ENCODE peak calls at places on chromosomes 11 and 22, in eight cellular contexts. One of them, this sample, is unnamed.

GRCh38 chr11:17734418-17734911 is at the start of gene KCNC1:
- DNase-seq in body of pancreas: peak
- DNase-seq in stomach: no peak
- DNase-seq in ovary: peak
- DNase-seq in H54: no peak
- DNase-seq in IMR-90: peak
- DNase-seq in A549: peak
- DNase-seq in K562: peak
- DNase-seq in this sample: no peak

GRCh38 chr22:46673205-46673604 is 53.0 kb downstream of the GRAMD4 start:
- DNase-seq in H54: no peak
- DNase-seq in K562: no peak
- DNase-seq in body of pancreas: no peak
- DNase-seq in ovary: no peak
- DNase-seq in IMR-90: no peak
- DNase-seq in stomach: no peak
- DNase-seq in A549: no peak
- DNase-seq in this sample: no peak

GRCh38 chr11:76030973-76031590 is 175.2 kb downstream of the WNT11 start:
- DNase-seq in H54: no peak
- DNase-seq in body of pancreas: no peak
- DNase-seq in IMR-90: no peak
- DNase-seq in stomach: no peak
- DNase-seq in A549: no peak
- DNase-seq in K562: no peak
- DNase-seq in ovary: no peak
- DNase-seq in this sample: no peak

GRCh38 chr11:2427721-2428321 is 16.5 kb downstream of the TRPM5 start:
- DNase-seq in body of pancreas: no peak
- DNase-seq in K562: no peak
- DNase-seq in stomach: no peak
- DNase-seq in ovary: no peak
- DNase-seq in IMR-90: no peak
- DNase-seq in A549: no peak
- DNase-seq in H54: no peak
- DNase-seq in this sample: no peak

GRCh38 chr22:28018461-28018927 is 99.4 kb upstream of the PITPNB start:
- DNase-seq in stomach: peak
- DNase-seq in K562: no peak
- DNase-seq in body of pancreas: peak
- DNase-seq in A549: no peak
- DNase-seq in H54: no peak
- DNase-seq in IMR-90: no peak
- DNase-seq in ovary: peak
- DNase-seq in this sample: no peak

GRCh38 chr11:3605721-3606324 is 36.0 kb downstream of the ART5 start:
- DNase-seq in IMR-90: no peak
- DNase-seq in stomach: peak
- DNase-seq in A549: no peak
- DNase-seq in body of pancreas: no peak
- DNase-seq in ovary: no peak
- DNase-seq in K562: no peak
- DNase-seq in H54: no peak
- DNase-seq in this sample: no peak

GRCh38 chr11:10327254-10327653 is 22.4 kb downstream of the ADM start:
- DNase-seq in stomach: no peak
- DNase-seq in ovary: no peak
- DNase-seq in H54: no peak
- DNase-seq in body of pancreas: no peak
- DNase-seq in K562: peak
- DNase-seq in A549: no peak
- DNase-seq in IMR-90: peak
- DNase-seq in this sample: peak

GRCh38 chr22:23204541-23205157 is 24.3 kb downstream of the BCR start:
- DNase-seq in body of pancreas: peak
- DNase-seq in H54: no peak
- DNase-seq in IMR-90: no peak
- DNase-seq in ovary: peak
- DNase-seq in K562: no peak
- DNase-seq in stomach: peak
- DNase-seq in A549: no peak
- DNase-seq in this sample: no peak

GRCh38 chr22:20115691-20116375 is at the start of gene RANBP1:
- DNase-seq in ovary: no peak
- DNase-seq in A549: no peak
- DNase-seq in K562: peak
- DNase-seq in H54: no peak
- DNase-seq in IMR-90: no peak
- DNase-seq in body of pancreas: no peak
- DNase-seq in stomach: no peak
- DNase-seq in this sample: no peak
- TF ChIP-seq POLR2A in ovary: no peak
- TF ChIP-seq POLR2A in A549: no peak
- TF ChIP-seq POLR2A in K562: no peak
- TF ChIP-seq POLR2A in H54: no peak
- TF ChIP-seq POLR2A in IMR-90: no peak
- TF ChIP-seq POLR2A in body of pancreas: no peak
- TF ChIP-seq POLR2A in stomach: no peak
- TF ChIP-seq POLR2A in this sample: no peak

DNA sequence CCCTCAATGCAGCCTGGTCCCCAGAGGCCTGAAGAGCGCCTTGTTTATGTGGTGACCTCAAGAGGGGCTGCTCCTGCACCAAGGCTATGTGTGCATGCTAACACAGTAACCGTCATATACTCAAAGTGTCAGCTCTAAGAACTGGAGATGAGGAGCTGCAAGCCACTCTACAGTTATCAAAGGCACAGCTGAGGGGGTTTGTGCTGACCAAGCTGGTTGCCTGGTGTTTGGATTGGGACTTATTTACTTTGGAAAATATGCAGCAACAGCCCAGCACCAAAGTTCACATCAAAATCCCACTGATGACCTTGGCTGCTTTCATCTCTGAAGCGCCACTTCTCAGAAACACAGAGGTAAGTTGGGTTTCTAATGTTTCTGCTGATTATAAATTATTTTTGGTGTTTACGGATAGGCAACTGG is at the start of gene SERPIND1:
- DNase-seq in body of pancreas: no peak
- DNase-seq in stomach: no peak
- DNase-seq in H54: no peak
- DNase-seq in K562: no peak
- DNase-seq in IMR-90: no peak
- DNase-seq in ovary: no peak
- DNase-seq in A549: no peak
- DNase-seq in this sample: no peak
- TF ChIP-seq POLR2A in body of pancreas: no peak
- TF ChIP-seq POLR2A in stomach: no peak
- TF ChIP-seq POLR2A in H54: no peak
- TF ChIP-seq POLR2A in K562: no peak
- TF ChIP-seq POLR2A in IMR-90: no peak
- TF ChIP-seq POLR2A in ovary: no peak
- TF ChIP-seq POLR2A in A549: no peak
- TF ChIP-seq POLR2A in this sample: no peak

GRCh38 chr11:45270946-45271345 is 15.2 kb downstream of the SYT13 start:
- DNase-seq in stomach: no peak
- DNase-seq in A549: no peak
- DNase-seq in ovary: no peak
- DNase-seq in IMR-90: no peak
- DNase-seq in body of pancreas: no peak
- DNase-seq in H54: no peak
- DNase-seq in K562: no peak
- DNase-seq in this sample: no peak
- TF ChIP-seq POLR2A in stomach: no peak
- TF ChIP-seq POLR2A in A549: no peak
- TF ChIP-seq POLR2A in ovary: no peak
- TF ChIP-seq POLR2A in IMR-90: no peak
- TF ChIP-seq POLR2A in body of pancreas: no peak
- TF ChIP-seq POLR2A in H54: no peak
- TF ChIP-seq POLR2A in K562: no peak
- TF ChIP-seq POLR2A in this sample: no peak

DNA sequence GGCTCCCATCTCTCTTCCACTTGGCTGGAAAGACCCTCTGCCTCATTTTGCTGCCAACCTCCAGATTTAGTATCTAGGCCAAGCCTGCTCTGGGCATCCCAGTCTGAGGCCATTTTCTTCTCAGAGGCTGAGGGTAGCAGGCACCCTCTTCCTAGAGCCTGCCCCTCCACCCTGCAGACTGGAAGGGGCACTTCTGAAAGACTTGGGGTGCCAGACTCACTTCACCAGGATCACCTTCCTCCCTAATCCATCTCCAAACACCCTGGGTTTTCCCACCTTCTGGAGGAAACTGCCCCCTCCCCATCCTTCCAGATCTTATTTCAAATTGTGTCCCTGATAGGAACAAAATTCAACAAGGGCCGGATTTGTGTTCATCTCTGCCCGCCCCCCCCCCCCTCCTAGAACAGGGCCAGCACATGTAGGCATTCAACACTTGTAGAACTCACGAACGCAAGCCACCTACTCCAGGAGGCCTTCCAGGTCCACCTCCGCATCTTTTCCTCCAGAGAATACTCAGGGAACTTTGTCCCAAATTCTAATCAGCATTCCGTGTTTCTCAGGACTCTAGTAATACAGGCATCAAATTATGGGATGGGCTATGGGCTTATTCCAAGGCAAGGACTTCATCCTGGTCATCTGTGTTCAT is 785 bp downstream of the UBE2L6 start:
- DNase-seq in stomach: no peak
- DNase-seq in IMR-90: no peak
- DNase-seq in ovary: no peak
- DNase-seq in A549: no peak
- DNase-seq in H54: no peak
- DNase-seq in K562: no peak
- DNase-seq in body of pancreas: no peak
- DNase-seq in this sample: peak
- TF ChIP-seq POLR2A in stomach: no peak
- TF ChIP-seq POLR2A in IMR-90: no peak
- TF ChIP-seq POLR2A in ovary: no peak
- TF ChIP-seq POLR2A in A549: no peak
- TF ChIP-seq POLR2A in H54: no peak
- TF ChIP-seq POLR2A in K562: no peak
- TF ChIP-seq POLR2A in body of pancreas: no peak
- TF ChIP-seq POLR2A in this sample: no peak

GRCh38 chr11:62137276-62137861 is 13.6 kb downstream of the INCENP start:
- DNase-seq in body of pancreas: no peak
- DNase-seq in IMR-90: no peak
- DNase-seq in ovary: no peak
- DNase-seq in K562: no peak
- DNase-seq in A549: no peak
- DNase-seq in stomach: no peak
- DNase-seq in H54: no peak
- DNase-seq in this sample: peak
- TF ChIP-seq POLR2A in body of pancreas: no peak
- TF ChIP-seq POLR2A in IMR-90: no peak
- TF ChIP-seq POLR2A in ovary: no peak
- TF ChIP-seq POLR2A in K562: no peak
- TF ChIP-seq POLR2A in A549: no peak
- TF ChIP-seq POLR2A in stomach: no peak
- TF ChIP-seq POLR2A in H54: no peak
- TF ChIP-seq POLR2A in this sample: no peak

GRCh38 chr11:64876226-64876750 is 2.1 kb downstream of the EHD1 start:
- DNase-seq in H54: no peak
- DNase-seq in K562: no peak
- DNase-seq in A549: no peak
- DNase-seq in stomach: no peak
- DNase-seq in IMR-90: no peak
- DNase-seq in body of pancreas: no peak
- DNase-seq in ovary: no peak
- DNase-seq in this sample: peak
- TF ChIP-seq POLR2A in H54: no peak
- TF ChIP-seq POLR2A in K562: no peak
- TF ChIP-seq POLR2A in A549: no peak
- TF ChIP-seq POLR2A in stomach: no peak
- TF ChIP-seq POLR2A in IMR-90: no peak
- TF ChIP-seq POLR2A in body of pancreas: no peak
- TF ChIP-seq POLR2A in ovary: no peak
- TF ChIP-seq POLR2A in this sample: no peak

This sample was measured in erythroblast.